ENCODE peak calls at places on chromosome 22, in ten cellular contexts. B is RWPE1, G is astrocyte of the spinal cord, I is IMR-90, H is pancreas, U is astrocyte of the cerebellum, A is Calu3, W is transverse colon, C is HFFc6, Z is PC-9. L is an unnamed sample.
A peak's percentile ranks its signal among the peaks of the same experiment; 100 is the strongest.

GRCh38 chr22:47309946-47310345 is 547.5 kb downstream of the TBC1D22A start:
- DNase-seq in G (no peak), U (no peak), H (no peak), B (no peak), A (no peak), Z (no peak), W (no peak), I (no peak), C (no peak), L (no peak)

GRCh38 chr22:27802389-27803079 is 978 bp upstream of the MN1 start:
- DNase-seq in Z (no peak), C (no peak), A (no peak), B (no peak), G (no peak), W (no peak), I (no peak), H (no peak), U (no peak), L (no peak)

GRCh38 chr22:26542831-26543230 is 30.6 kb upstream of the TFIP11 start:
- DNase-seq in W (no peak), Z (no peak), I (no peak), A (no peak), U (no peak), G (no peak), C (no peak), H (no peak), B (no peak), L (no peak)

GRCh38 chr22:27201741-27202140 is 544.4 kb downstream of the MIAT start:
- DNase-seq in W (no peak), U (no peak), B (no peak), A (no peak), G (no peak), I (no peak), Z (no peak), C (no peak), H (no peak), L (no peak)

GRCh38 chr22:21695432-21696085 is 29.7 kb downstream of the PPIL2 start:
- DNase-seq in U (no peak), I (no peak), Z (no peak), G (no peak), B (no peak), W (no peak), C (no peak), H (no peak), A (no peak), L (no peak)

GRCh38 chr22:28398987-28399386 is 280.7 kb downstream of the TTC28 start:
- DNase-seq in B (no peak), H (no peak), A (no peak), C (no peak), U (no peak), W (no peak), Z (no peak), I (peak; percentile 28), G (no peak), L (no peak)

GRCh38 chr22:31289335-31289734 is 3.0 kb downstream of the PIK3IP1 start:
- DNase-seq in A (no peak), U (no peak), Z (no peak), H (peak; percentile 50), B (no peak), I (no peak), G (no peak), W (peak; percentile 71), C (no peak), L (no peak)

GRCh38 chr22:31828739-31829138 is 74.9 kb downstream of the DEPDC5 start:
- DNase-seq in W (no peak), G (peak; percentile 30), U (no peak), C (no peak), I (no peak), Z (no peak), H (no peak), B (no peak), A (no peak), L (no peak)

GRCh38 chr22:21457023-21457787 is 10.0 kb upstream of the TMEM191C start:
- DNase-seq in I (peak; percentile 71), U (no peak), Z (peak; percentile 33), A (no peak), C (no peak), W (no peak), B (no peak), H (no peak), G (no peak), L (no peak)

GRCh38 chr22:33539902-33540751 is 380.1 kb downstream of the LARGE1 start:
- DNase-seq in A (peak; percentile 81), U (no peak), I (peak; percentile 5), G (no peak), C (no peak), W (peak; percentile 73), Z (no peak), B (no peak), H (peak; percentile 67), L (no peak)

DNA sequence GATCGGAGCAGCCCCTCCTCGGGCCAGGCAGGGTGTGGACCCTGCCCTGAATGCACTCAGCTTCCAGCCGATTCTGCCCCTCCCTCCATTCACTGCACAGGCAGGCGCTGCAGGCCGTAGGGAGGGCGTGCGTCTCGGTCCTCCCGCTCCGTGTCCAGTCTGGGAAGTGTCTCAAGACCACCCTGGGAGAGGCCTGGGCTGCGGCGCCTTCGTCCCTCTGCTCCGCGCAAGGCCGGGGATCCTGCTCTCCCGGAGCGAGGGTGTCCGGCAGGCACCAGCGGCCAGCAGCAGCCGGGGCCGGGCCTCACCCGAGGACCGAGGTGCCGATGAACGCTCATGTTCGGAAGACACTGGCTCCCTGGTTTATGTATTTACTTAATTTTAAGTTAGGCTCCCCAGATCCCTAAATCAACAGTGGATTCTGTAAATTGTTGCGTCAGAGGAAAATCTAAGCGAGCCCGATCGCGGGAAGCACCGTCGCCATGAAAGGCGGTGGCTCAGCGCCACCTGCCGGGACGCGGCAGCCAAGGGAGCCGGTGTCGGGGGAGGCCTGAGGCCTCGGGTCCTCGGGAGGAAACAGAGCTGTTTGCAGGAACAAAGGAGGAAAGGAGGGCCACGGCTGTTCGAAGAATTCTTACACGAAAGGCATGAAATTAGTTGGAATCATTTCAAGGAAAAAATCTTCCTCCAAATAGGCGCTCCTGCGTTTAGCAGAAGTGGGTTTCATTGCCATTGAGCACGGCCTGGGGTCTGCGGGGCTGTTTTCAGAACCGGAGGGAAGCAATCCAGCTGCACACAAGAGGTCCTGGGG is 195.3 kb downstream of the BRD1 start:
- DNase-seq in I (peak; percentile 28), A (peak; percentile 80), B (peak; percentile 58), U (peak; percentile 12), Z (peak; percentile 57), C (no peak), W (peak; percentile 37), G (peak; percentile 50), H (peak; percentile 88), L (no peak)
- TF ChIP-seq CTCF in I (peak; percentile 63), A (peak; percentile 92), B (peak; percentile 81), U (peak; percentile 90), Z (peak; percentile 78), C (peak; percentile 62), W (peak; percentile 68), G (peak; percentile 89), H (peak; percentile 66), L (peak; percentile 71)

GRCh38 chr22:23892626-23893445 is 1.3 kb upstream of the MIF start:
- DNase-seq in C (no peak), H (no peak), U (no peak), I (no peak), Z (no peak), W (no peak), B (no peak), G (no peak), A (no peak), L (no peak)

GRCh38 chr22:23892130-23892529 is 2.1 kb upstream of the MIF start:
- DNase-seq in I (no peak), Z (no peak), B (no peak), A (no peak), G (no peak), U (no peak), C (no peak), W (no peak), H (no peak), L (no peak)

GRCh38 chr22:23889620-23890019 is 4.6 kb upstream of the MIF start:
- DNase-seq in B (no peak), G (no peak), U (no peak), I (no peak), W (no peak), H (no peak), A (no peak), Z (no peak), C (no peak), L (no peak)

GRCh38 chr22:23891726-23892125 is 2.5 kb upstream of the MIF start:
- DNase-seq in B (no peak), H (no peak), W (no peak), I (no peak), Z (no peak), G (no peak), A (no peak), U (no peak), C (no peak), L (no peak)

GRCh38 chr22:23888615-23889401 is 5.4 kb upstream of the MIF start:
- DNase-seq in W (no peak), H (no peak), U (no peak), C (peak; percentile 10), I (peak; percentile 39), Z (no peak), B (no peak), A (no peak), G (peak; percentile 27), L (no peak)
- TF ChIP-seq CTCF in W (no peak), H (no peak), U (peak; percentile 16), C (peak; percentile 49), I (peak; percentile 46), Z (no peak), B (peak; percentile 22), A (no peak), G (no peak), L (no peak)

DNA sequence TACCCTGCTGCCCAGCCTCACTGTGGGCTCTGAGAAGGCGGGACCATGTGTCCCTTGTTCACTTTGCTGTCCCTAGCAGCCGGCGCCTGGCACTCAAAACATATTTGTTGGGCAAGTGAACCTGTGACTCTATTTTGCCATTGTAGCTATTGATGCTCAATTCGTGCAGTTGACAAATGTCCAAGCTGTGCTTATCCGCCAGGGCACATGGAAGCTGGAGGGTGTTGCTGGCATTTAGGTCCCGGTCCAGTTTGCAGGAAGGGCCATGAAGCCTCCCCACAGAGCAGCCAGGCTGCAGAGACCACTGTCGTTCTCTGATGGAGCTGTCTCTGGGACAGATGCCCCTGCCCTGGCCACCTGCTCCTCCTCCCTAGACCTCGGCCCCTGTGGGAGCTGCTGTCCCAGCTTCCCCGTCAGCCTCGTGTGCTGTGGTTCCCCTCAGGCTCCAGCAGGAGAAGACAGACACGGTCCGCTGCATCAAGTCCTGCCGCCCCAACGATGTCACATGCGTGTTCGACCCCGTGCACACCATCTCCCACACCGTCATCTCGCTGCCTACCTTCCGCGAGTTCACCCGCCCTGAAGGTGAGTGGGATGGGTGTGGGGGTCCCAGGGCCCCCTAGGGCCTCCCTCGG is 71.5 kb downstream of the FBLN1 start:
- DNase-seq in U (no peak), W (no peak), I (no peak), H (no peak), A (no peak), C (no peak), B (no peak), Z (no peak), G (no peak), L (no peak)
- TF ChIP-seq CTCF in U (no peak), W (no peak), I (no peak), H (no peak), A (no peak), C (no peak), B (no peak), Z (no peak), G (no peak), L (no peak)

DNA sequence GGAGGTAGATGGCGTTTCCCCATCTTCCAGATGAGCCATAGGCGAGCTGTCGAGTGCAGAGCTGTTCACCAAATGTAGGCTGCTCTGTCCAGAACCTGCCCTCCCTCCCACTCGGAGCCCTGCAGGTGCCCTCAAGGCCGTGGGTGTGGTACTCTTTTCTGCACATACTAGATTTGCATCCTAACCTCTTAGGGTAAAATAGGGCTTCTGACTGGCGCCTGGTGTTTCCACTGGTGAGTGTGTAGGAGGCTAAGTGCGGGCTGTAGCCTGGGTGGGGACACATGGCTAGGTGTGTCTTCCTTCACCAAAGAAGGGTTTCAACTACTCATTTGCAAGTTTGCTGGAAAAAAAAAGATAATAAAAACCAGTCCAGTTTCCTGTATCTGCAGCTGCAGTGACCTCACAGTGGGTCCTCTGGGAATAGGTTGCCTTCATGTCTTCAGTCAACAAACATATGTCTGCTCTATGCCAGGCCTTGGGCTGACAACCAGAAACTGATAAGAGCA is 8.5 kb downstream of the BIK start:
- DNase-seq in H (no peak), C (no peak), G (no peak), I (no peak), Z (no peak), A (no peak), W (peak; percentile 63), U (no peak), B (no peak), L (no peak)
- TF ChIP-seq CTCF in H (no peak), C (no peak), G (no peak), I (no peak), Z (no peak), A (no peak), W (no peak), U (no peak), B (no peak), L (no peak)

L was measured in AG09319.